ENCODE peak calls at places on chromosomes 1 and 21, in nine cellular contexts. L, B, F, G, O, C, M, D and H are unnamed samples.

GRCh38 chr1:94737124-94737998 is 82.8 kb upstream of the SLC44A3 start:
- DNase-seq in L (no peak), B (no peak), F (no peak), G (no peak), O (no peak), C (no peak), M (no peak), D (no peak), H (no peak)

GRCh38 chr1:200874694-200875093 is 1.9 kb downstream of the GPR25 start:
- DNase-seq in L (no peak), B (no peak), F (no peak), G (no peak), O (no peak), C (no peak), M (peak; percentile 35), D (no peak), H (no peak)

GRCh38 chr21:46428987-46429710 is 29.5 kb upstream of the DIP2A start:
- DNase-seq in L (no peak), B (no peak), F (no peak), G (no peak), O (no peak), C (no peak), M (no peak), D (no peak), H (no peak)

GRCh38 chr1:3931310-3931700 is 31.2 kb upstream of the C1orf174 start:
- DNase-seq in L (no peak), B (no peak), F (no peak), G (no peak), O (no peak), C (no peak), M (no peak), D (no peak), H (no peak)

GRCh38 chr1:219312967-219313366 is 139.3 kb downstream of the LYPLAL1 start:
- DNase-seq in L (no peak), B (no peak), F (no peak), G (no peak), O (no peak), C (no peak), M (no peak), D (no peak), H (no peak)

GRCh38 chr1:109094377-109094803 is 3.8 kb downstream of the TMEM167B start:
- DNase-seq in L (no peak), B (no peak), F (no peak), G (no peak), O (no peak), C (no peak), M (no peak), D (no peak), H (no peak)

GRCh38 chr1:156750191-156750931 is 1.1 kb downstream of the HDGF start:
- DNase-seq in L (no peak), B (no peak), F (no peak), G (no peak), O (peak; percentile 16), C (no peak), M (no peak), D (no peak), H (peak; percentile 17)

GRCh38 chr21:25640671-25641292 is 1.7 kb downstream of the JAM2 start:
- DNase-seq in L (no peak), B (no peak), F (no peak), G (no peak), O (no peak), C (no peak), M (no peak), D (no peak), H (no peak)

GRCh38 chr1:115317101-115318012 is 20.7 kb downstream of the NGF start:
- DNase-seq in L (no peak), B (no peak), F (no peak), G (no peak), O (no peak), C (no peak), M (no peak), D (peak; percentile 96), H (no peak)

GRCh38 chr1:228830185-228830953 is 95.1 kb downstream of the RHOU start:
- DNase-seq in L (peak; percentile 87), B (peak; percentile 40), F (no peak), G (no peak), O (no peak), C (no peak), M (peak; percentile 84), D (peak; percentile 76), H (no peak)

GRCh38 chr1:43444151-43444826 is 9.4 kb downstream of the HYI start:
- DNase-seq in L (no peak), B (no peak), F (no peak), G (no peak), O (no peak), C (no peak), M (no peak), D (no peak), H (no peak)

GRCh38 chr1:202283991-202284390 is 57.7 kb downstream of the UBE2T start:
- DNase-seq in L (no peak), B (no peak), F (no peak), G (peak; percentile 42), O (no peak), C (no peak), M (no peak), D (no peak), H (no peak)

GRCh38 chr1:197029749-197030148 is 37.3 kb downstream of the F13B start:
- DNase-seq in L (no peak), B (no peak), F (no peak), G (no peak), O (no peak), C (no peak), M (no peak), D (no peak), H (no peak)

GRCh38 chr1:36136535-36136934 is 11.5 kb upstream of the COL8A2 start:
- DNase-seq in L (no peak), B (peak; percentile 3), F (no peak), G (peak; percentile 66), O (no peak), C (no peak), M (no peak), D (no peak), H (no peak)

GRCh38 chr1:168709896-168710305 is 19.1 kb downstream of the DPT start:
- DNase-seq in L (no peak), B (no peak), F (no peak), G (peak; percentile 67), O (no peak), C (no peak), M (no peak), D (no peak), H (no peak)

GRCh38 chr1:9316080-9316444 is 23.4 kb downstream of the SPSB1 start:
- DNase-seq in L (no peak), B (no peak), F (no peak), G (no peak), O (no peak), C (no peak), M (no peak), D (no peak), H (no peak)

GRCh38 chr1:210257698-210258395 is 25.3 kb downstream of the SERTAD4 start:
- DNase-seq in L (peak; percentile 30), B (no peak), F (no peak), G (no peak), O (no peak), C (no peak), M (peak; percentile 74), D (no peak), H (no peak)

GRCh38 chr1:179599623-179600249 is 8.1 kb downstream of the TDRD5 start:
- DNase-seq in L (no peak), B (no peak), F (no peak), G (no peak), O (no peak), C (no peak), M (no peak), D (peak; percentile 42), H (peak; percentile 55)

GRCh38 chr1:217982711-217983405 is 302.2 kb upstream of the RRP15 start:
- DNase-seq in L (no peak), B (peak; percentile 16), F (no peak), G (no peak), O (no peak), C (no peak), M (no peak), D (no peak), H (peak; percentile 7)

GRCh38 chr1:211335507-211336157 is 9.0 kb downstream of the TRAF5 start:
- DNase-seq in L (no peak), B (no peak), F (no peak), G (no peak), O (no peak), C (no peak), M (no peak), D (no peak), H (no peak)

GRCh38 chr1:82318265-82318664 is 517.5 kb downstream of the ADGRL2 start:
- DNase-seq in L (no peak), B (no peak), F (no peak), G (no peak), O (no peak), C (no peak), M (no peak), D (no peak), H (no peak)